ENCODE peak calls at places on chromosome 5, in seven cellular contexts. N is activated CD4-positive, alpha-beta T cell treated with anti-CD3 and anti-CD28 coated beads, Interleukin-2, amount 10 ng/mL, durations not matched to agents 7 days and 5 days; I is mucosa of gallbladder; B is naive thymus-derived CD8-positive, alpha-beta T cell; Q is uterus; Y is activated CD4-positive, CD25-positive, alpha-beta regulatory T cell; K is stimulated activated CD4-positive, alpha-beta T cell treated with anti-CD3 and anti-CD28 coated beads, Interleukin-2, amount 100 ng/mL, for 48 hours. O is an unnamed sample.

GRCh38 chr5:59768204-59769040 is 125.1 kb downstream of the PDE4D start:
- DNase-seq in B (no peak), Y (no peak), K (no peak), N (no peak), Q (peak; percentile 51), I (peak; percentile 61), O (peak; percentile 87)

GRCh38 chr5:76084496-76085285 is 1.5 kb downstream of the SV2C start:
- DNase-seq in N (no peak), B (no peak), K (no peak), Q (no peak), Y (no peak), I (no peak), O (peak; percentile 25)

GRCh38 chr5:53481887-53482716 is 1.7 kb downstream of the FST start:
- DNase-seq in Y (peak; percentile 18), Q (peak; percentile 74), N (peak; percentile 72), B (peak; percentile 51), I (peak; percentile 66), K (peak; percentile 48), O (no peak)

GRCh38 chr5:132016721-132017250 is 5.3 kb upstream of the ACSL6 start:
- DNase-seq in I (no peak), Y (no peak), Q (no peak), N (no peak), B (no peak), K (no peak), O (no peak)

GRCh38 chr5:89053547-89053946 is 170.6 kb upstream of the MEF2C start:
- DNase-seq in B (no peak), N (no peak), Q (no peak), I (no peak), Y (no peak), K (no peak), O (no peak)

GRCh38 chr5:181190711-181191525 is 14.1 kb downstream of the TRIM7 start:
- DNase-seq in B (peak; percentile 45), N (peak; percentile 47), K (no peak), I (no peak), Q (peak; percentile 61), Y (no peak), O (no peak)

GRCh38 chr5:59368951-59369350 is 524.6 kb downstream of the PDE4D start:
- DNase-seq in I (no peak), K (no peak), Q (no peak), Y (no peak), N (no peak), B (no peak), O (no peak)

GRCh38 chr5:122864400-122864799 is 19.0 kb downstream of the SNX24 start:
- DNase-seq in N (no peak), I (no peak), K (no peak), Y (no peak), B (no peak), Q (no peak), O (no peak)

GRCh38 chr5:21152611-21153010 is 1164.6 kb upstream of the CDH18 start:
- DNase-seq in K (no peak), B (no peak), N (no peak), I (peak; percentile 40), Y (no peak), Q (no peak), O (peak; percentile 61)

GRCh38 chr5:95285406-95285761 is 490 bp upstream of the MCTP1 start:
- DNase-seq in K (no peak), Q (no peak), Y (no peak), N (peak; percentile 6), B (no peak), I (no peak), O (no peak)

GRCh38 chr5:178285399-178286225 is 53.0 kb upstream of the PHYKPL start:
- DNase-seq in Q (no peak), K (no peak), Y (no peak), N (no peak), I (no peak), B (no peak), O (no peak)

GRCh38 chr5:9774472-9775079 is 144.4 kb upstream of the TAS2R1 start:
- DNase-seq in I (no peak), Q (no peak), Y (no peak), B (no peak), N (no peak), K (no peak), O (no peak)

GRCh38 chr5:133474851-133475590 is 137.3 kb downstream of the FSTL4 start:
- DNase-seq in Q (no peak), Y (no peak), B (no peak), N (no peak), K (no peak), I (no peak), O (no peak)

GRCh38 chr5:71974165-71974564 is 133.1 kb upstream of the MAP1B start:
- DNase-seq in N (no peak), K (no peak), Y (no peak), Q (peak; percentile 28), I (no peak), B (no peak), O (no peak)

GRCh38 chr5:45038366-45038987 is 229.7 kb downstream of the MRPS30 start:
- DNase-seq in I (no peak), Y (no peak), N (no peak), K (no peak), Q (no peak), B (no peak), O (peak; percentile 55)

GRCh38 chr5:40958811-40959210 is 49.5 kb downstream of the C7 start:
- DNase-seq in K (no peak), Y (no peak), Q (no peak), N (no peak), I (no peak), B (no peak), O (no peak)

GRCh38 chr5:62374090-62374489 is 29.6 kb downstream of the DIMT1 start:
- DNase-seq in K (no peak), Y (no peak), N (no peak), Q (no peak), I (no peak), B (no peak), O (no peak)

GRCh38 chr5:92581249-92581648 is 999.8 kb downstream of the NR2F1-AS1 start:
- DNase-seq in Q (no peak), K (no peak), B (no peak), I (no peak), N (no peak), Y (no peak), O (no peak)

GRCh38 chr5:97752871-97753270 is 569.8 kb upstream of the RIOK2 start:
- DNase-seq in K (no peak), N (no peak), B (no peak), Y (no peak), I (no peak), Q (no peak), O (no peak)

GRCh38 chr5:1324719-1325190 is 20.1 kb downstream of the CLPTM1L start:
- DNase-seq in I (no peak), B (no peak), Q (no peak), N (no peak), Y (no peak), K (no peak), O (no peak)

GRCh38 chr5:108681079-108681921 is 66.4 kb upstream of the FER start:
- DNase-seq in B (peak; percentile 35), K (no peak), N (peak; percentile 22), Q (no peak), Y (no peak), I (peak; percentile 50), O (peak; percentile 24)

GRCh38 chr5:6576861-6577501 is 55.9 kb downstream of the NSUN2 start:
- DNase-seq in B (no peak), I (peak; percentile 34), Y (no peak), N (peak; percentile 30), Q (no peak), K (peak; percentile 17), O (peak; percentile 76)

GRCh38 chr5:35188041-35188457 is 42.2 kb downstream of the PRLR start:
- DNase-seq in N (no peak), B (no peak), Q (no peak), I (no peak), K (no peak), Y (no peak), O (no peak)

GRCh38 chr5:176781638-176782570 is 28.5 kb upstream of the UNC5A start:
- DNase-seq in B (no peak), I (no peak), Q (no peak), N (no peak), Y (no peak), K (no peak), O (no peak)

GRCh38 chr5:122836947-122837346 is 8.5 kb upstream of the SNX24 start:
- DNase-seq in Q (no peak), I (no peak), N (no peak), B (no peak), K (no peak), Y (no peak), O (no peak)

GRCh38 chr5:35319231-35320002 is 89.1 kb upstream of the PRLR start:
- DNase-seq in B (no peak), Y (no peak), N (no peak), K (peak; percentile 62), Q (peak; percentile 36), I (peak; percentile 44), O (no peak)

O was measured in NCI-H2081.